ENCODE peak calls at places on chromosomes 13 and 19, in four cellular contexts. B is upper lobe of left lung, O is stomach, K is GM23338. J is an unnamed sample.

GRCh38 chr13:98869408-98870090 is 108.3 kb downstream of the DOCK9 start:
- DNase-seq in B (no peak), O (peak; percentile 29), K (no peak), J (no peak)

GRCh38 chr19:19276851-19277250 is 3.8 kb upstream of the TM6SF2 start:
- DNase-seq in B (no peak), O (no peak), K (no peak), J (no peak)

GRCh38 chr13:24097064-24097463 is 63.5 kb upstream of the SPATA13 start:
- DNase-seq in B (no peak), O (no peak), K (no peak), J (no peak)

GRCh38 chr13:31982540-31982939 is 49.0 kb upstream of the FRY start:
- DNase-seq in B (peak; percentile 92), O (peak; percentile 87), K (no peak), J (no peak)

GRCh38 chr19:19820774-19821315 is 705 bp downstream of the ZNF506 start:
- DNase-seq in B (no peak), O (no peak), K (no peak), J (no peak)

GRCh38 chr13:75762967-75763366 is 126.8 kb downstream of the LMO7 start:
- DNase-seq in B (no peak), O (no peak), K (no peak), J (no peak)

GRCh38 chr19:799076-799881 is 2.0 kb downstream of the PTBP1 start:
- DNase-seq in B (no peak), O (no peak), K (peak; percentile 56), J (no peak)

GRCh38 chr13:79637086-79637763 is 156.3 kb downstream of the NDFIP2 start:
- DNase-seq in B (no peak), O (peak; percentile 38), K (no peak), J (no peak)

GRCh38 chr13:41458187-41458938 is 1.0 kb downstream of the RGCC start:
- DNase-seq in B (peak; percentile 51), O (peak; percentile 53), K (peak; percentile 55), J (no peak)

GRCh38 chr13:43127103-43127817 is 103.9 kb downstream of the DNAJC15 start:
- DNase-seq in B (no peak), O (no peak), K (peak; percentile 30), J (no peak)

GRCh38 chr13:37642201-37642600 is 43.6 kb upstream of the POSTN start:
- DNase-seq in B (no peak), O (no peak), K (no peak), J (no peak)

GRCh38 chr13:46385946-46386345 is 1.1 kb downstream of the RUBCNL start:
- DNase-seq in B (no peak), O (no peak), K (peak; percentile 32), J (no peak)

GRCh38 chr19:35008891-35009341 is 8.8 kb downstream of the GRAMD1A start:
- DNase-seq in B (no peak), O (no peak), K (no peak), J (no peak)

GRCh38 chr19:35011737-35012682 is 11.9 kb downstream of the GRAMD1A start:
- DNase-seq in B (no peak), O (no peak), K (no peak), J (no peak)

GRCh38 chr19:35011091-35011689 is 11.1 kb downstream of the GRAMD1A start:
- DNase-seq in B (peak; percentile 57), O (no peak), K (no peak), J (no peak)

GRCh38 chr19:35006999-35007365 is 6.9 kb downstream of the GRAMD1A start:
- DNase-seq in B (no peak), O (no peak), K (no peak), J (no peak)

GRCh38 chr19:35009424-35010415 is 9.6 kb downstream of the GRAMD1A start:
- DNase-seq in B (no peak), O (no peak), K (no peak), J (no peak)
- H3K36me3 ChIP-seq in B (peaks cover 36% of the 10 kb centered on the region), O (peaks cover 75% of the 10 kb centered on the region), K (peaks cover 52% of the 10 kb centered on the region), J (peaks cover 36% of the 10 kb centered on the region)

GRCh38 chr19:15919243-15919642 is 15.1 kb downstream of the CYP4F11 start:
- DNase-seq in B (no peak), O (no peak), K (no peak), J (no peak)
- TF ChIP-seq POLR2AphosphoS5 in B (no peak), O (no peak), K (no peak), J (no peak)

DNA sequence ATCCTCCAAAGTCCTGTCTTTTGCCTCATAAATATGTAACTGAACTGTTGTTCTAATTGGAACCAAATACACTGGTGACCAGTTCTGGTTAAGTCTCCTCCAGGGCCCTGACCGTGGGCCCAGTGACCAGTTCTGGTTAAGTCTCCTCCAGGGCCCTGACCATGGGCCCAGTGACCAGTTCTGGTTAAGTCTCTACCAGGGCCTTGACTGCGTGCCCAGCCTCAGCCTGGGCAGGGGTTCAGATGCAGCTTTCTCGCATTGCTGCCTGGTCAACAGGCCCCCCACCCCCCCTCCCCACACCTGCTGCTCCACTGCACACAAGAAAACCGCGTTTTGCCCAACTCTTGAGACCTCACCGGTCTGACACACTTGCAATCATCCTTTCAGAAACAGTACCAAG is 3.8 kb upstream of the GRTP1 start:
- DNase-seq in B (no peak), O (peak; percentile 21), K (no peak), J (no peak)
- H3K36me3 ChIP-seq in B (no peaks in the 10 kb centered on the region), O (no peaks in the 10 kb centered on the region), K (no peaks in the 10 kb centered on the region), J (no peaks in the 10 kb centered on the region)

DNA sequence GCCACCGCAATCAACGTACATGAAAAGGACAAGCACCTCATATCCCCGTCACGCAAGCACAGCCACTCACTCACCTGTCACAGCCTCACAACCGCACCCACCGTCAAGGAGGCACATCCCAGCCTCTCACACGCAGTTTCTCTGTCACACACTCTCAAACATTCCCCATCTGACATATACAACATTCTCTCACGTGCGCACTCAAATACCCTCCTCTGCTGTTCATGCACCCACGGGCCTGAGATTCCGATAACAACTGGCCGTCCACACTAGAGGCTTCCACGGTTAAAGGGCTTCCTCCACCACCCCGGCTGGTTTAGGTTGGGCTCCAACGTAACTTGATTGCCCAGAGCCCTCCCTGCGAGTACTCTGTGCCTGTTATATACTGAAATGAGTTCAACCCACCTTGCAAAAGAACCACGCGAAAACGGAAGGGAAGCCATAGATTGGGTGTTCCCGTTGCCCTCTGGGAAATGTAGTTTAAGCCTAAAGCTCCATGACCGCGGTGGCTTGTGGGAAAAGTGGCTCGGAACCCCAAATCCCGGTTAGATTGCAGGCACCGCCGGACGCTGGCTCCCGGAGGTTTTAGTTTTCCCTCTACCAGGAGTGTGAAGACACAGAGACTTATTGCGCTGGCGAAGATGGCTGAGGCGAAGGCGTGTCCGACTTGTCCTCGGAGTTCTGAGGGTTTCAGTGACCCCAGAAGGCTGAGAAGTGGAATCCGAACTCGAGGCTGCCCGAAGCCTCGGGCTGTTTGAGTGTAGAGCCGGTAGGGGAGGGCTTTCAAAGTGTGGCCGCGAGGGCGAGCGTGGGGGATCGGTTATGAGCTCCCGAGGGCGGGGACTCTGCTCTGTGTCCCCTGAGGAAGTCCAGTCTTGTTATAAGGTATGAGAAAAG is at the start of gene ZNF573:
- DNase-seq in B (peak; percentile 83), O (peak; percentile 82), K (peak; percentile 98), J (peak; percentile 86)
- TF ChIP-seq POLR2AphosphoS5 in B (peak; percentile 78), O (peak; percentile 78), K (peak; percentile 94), J (peak; percentile 87)